ENCODE peak calls at places on chromosomes 1 and 21, in seven cellular contexts. O is H1, Q is K562, U is HCT116, Z is SK-N-SH, S is GM12878, X is HepG2. K is an unnamed sample.

GRCh38 chr1:167515893-167516321 is 2.4 kb downstream of the CD247 start:
- DNase-seq in O (no peak), Q (peak), U (no peak), Z (no peak), S (no peak), X (no peak), K (no peak)

GRCh38 chr1:217311766-217312165 is 319.1 kb downstream of the GPATCH2 start:
- DNase-seq in O (peak), Q (no peak), U (no peak), Z (peak), S (no peak), X (no peak), K (no peak)

GRCh38 chr1:201649776-201650607 is 111.1 kb downstream of the NAV1 start:
- DNase-seq in O (peak), Q (peak), U (peak), Z (peak), S (no peak), X (no peak), K (peak)

GRCh38 chr21:38915546-38915945 is 109.8 kb downstream of the ETS2 start:
- DNase-seq in O (no peak), Q (no peak), U (no peak), Z (no peak), S (no peak), X (no peak), K (no peak)

GRCh38 chr1:9680828-9681227 is 29.3 kb downstream of the PIK3CD start:
- DNase-seq in O (no peak), Q (no peak), U (no peak), Z (no peak), S (no peak), X (no peak), K (no peak)

GRCh38 chr21:14686466-14687276 is 140.6 kb upstream of the SAMSN1 start:
- DNase-seq in O (no peak), Q (no peak), U (no peak), Z (no peak), S (peak), X (no peak), K (no peak)

GRCh38 chr1:171868217-171868616 is 26.9 kb downstream of the DNM3 start:
- DNase-seq in O (no peak), Q (no peak), U (no peak), Z (no peak), S (no peak), X (no peak), K (no peak)

GRCh38 chr21:27885296-27885711 is 918.4 kb upstream of the ADAMTS5 start:
- DNase-seq in O (no peak), Q (no peak), U (no peak), Z (no peak), S (no peak), X (no peak), K (no peak)

GRCh38 chr21:28142692-28143091 is 850.0 kb downstream of the LTN1 start:
- DNase-seq in O (no peak), Q (no peak), U (no peak), Z (no peak), S (no peak), X (no peak), K (no peak)

GRCh38 chr1:53288247-53289049 is 39.4 kb downstream of the LRP8 start:
- DNase-seq in O (no peak), Q (no peak), U (no peak), Z (no peak), S (no peak), X (no peak), K (no peak)

GRCh38 chr1:50930965-50931737 is 28.9 kb downstream of the FAF1 start:
- DNase-seq in O (no peak), Q (no peak), U (no peak), Z (no peak), S (no peak), X (no peak), K (no peak)

GRCh38 chr1:81114191-81114590 is 686.5 kb upstream of the ADGRL2 start:
- DNase-seq in O (no peak), Q (no peak), U (no peak), Z (no peak), S (no peak), X (no peak), K (no peak)

GRCh38 chr1:44251486-44251885 is 38.2 kb downstream of the DMAP1 start:
- DNase-seq in O (no peak), Q (no peak), U (no peak), Z (no peak), S (no peak), X (no peak), K (no peak)

GRCh38 chr1:178330153-178330552 is 166.6 kb downstream of the CLEC20A start:
- DNase-seq in O (no peak), Q (no peak), U (no peak), Z (no peak), S (no peak), X (no peak), K (no peak)

GRCh38 chr1:100542264-100542663 is 4.3 kb downstream of the GPR88 start:
- DNase-seq in O (no peak), Q (no peak), U (no peak), Z (peak), S (no peak), X (no peak), K (no peak)

GRCh38 chr1:172742599-172743500 is 83.9 kb downstream of the FASLG start:
- DNase-seq in O (no peak), Q (peak), U (peak), Z (peak), S (no peak), X (peak), K (peak)

GRCh38 chr21:33207471-33208149 is 22.1 kb upstream of the IFNAR2 start:
- DNase-seq in O (no peak), Q (no peak), U (no peak), Z (no peak), S (no peak), X (no peak), K (no peak)

GRCh38 chr1:109640285-109640865 is 15.5 kb upstream of the GSTM4 start:
- DNase-seq in O (no peak), Q (peak), U (no peak), Z (peak), S (no peak), X (peak), K (no peak)

GRCh38 chr1:175009532-175009931 is 9.8 kb downstream of the CACYBP start:
- DNase-seq in O (no peak), Q (no peak), U (no peak), Z (no peak), S (no peak), X (no peak), K (no peak)

GRCh38 chr1:41399148-41399795 is 38.0 kb downstream of the FOXO6 start:
- DNase-seq in O (no peak), Q (no peak), U (no peak), Z (peak), S (no peak), X (no peak), K (no peak)

GRCh38 chr1:235918481-235918880 is 51.8 kb upstream of the LYST start:
- DNase-seq in O (no peak), Q (no peak), U (no peak), Z (no peak), S (no peak), X (no peak), K (no peak)

GRCh38 chr1:85494957-85495266 is 30.0 kb upstream of the DDAH1 start:
- DNase-seq in O (no peak), Q (no peak), U (peak), Z (no peak), S (no peak), X (peak), K (peak)

GRCh38 chr1:22111620-22112019 is 31.3 kb downstream of the WNT4 start:
- DNase-seq in O (no peak), Q (peak), U (no peak), Z (peak), S (no peak), X (no peak), K (no peak)

GRCh38 chr1:211738709-211739301 is 63.4 kb upstream of the NEK2 start:
- DNase-seq in O (no peak), Q (no peak), U (no peak), Z (no peak), S (no peak), X (no peak), K (no peak)

GRCh38 chr1:233315718-233316301 is 11.7 kb upstream of the MAP3K21 start:
- DNase-seq in O (no peak), Q (no peak), U (no peak), Z (no peak), S (no peak), X (no peak), K (no peak)

GRCh38 chr1:222654849-222655248 is 37.0 kb downstream of the MIA3 start:
- DNase-seq in O (no peak), Q (no peak), U (no peak), Z (no peak), S (peak), X (no peak), K (no peak)

GRCh38 chr1:3984586-3984985 is 84.5 kb upstream of the C1orf174 start:
- DNase-seq in O (no peak), Q (no peak), U (no peak), Z (no peak), S (no peak), X (no peak), K (no peak)

GRCh38 chr1:183879477-183879876 is 74.6 kb downstream of the RGL1 start:
- DNase-seq in O (no peak), Q (no peak), U (no peak), Z (no peak), S (no peak), X (no peak), K (no peak)

GRCh38 chr1:197838836-197839235 is 63.6 kb upstream of the DENND1B start:
- DNase-seq in O (no peak), Q (no peak), U (peak), Z (no peak), S (no peak), X (no peak), K (no peak)

GRCh38 chr1:87556326-87556725 is 227.6 kb downstream of the LMO4 start:
- DNase-seq in O (no peak), Q (no peak), U (no peak), Z (no peak), S (no peak), X (no peak), K (no peak)

GRCh38 chr1:178275083-178275482 is 181.2 kb downstream of the RASAL2 start:
- DNase-seq in O (no peak), Q (no peak), U (no peak), Z (no peak), S (no peak), X (no peak), K (no peak)

GRCh38 chr1:158999301-159000069 is 10.2 kb upstream of the IFI16 start:
- DNase-seq in O (peak), Q (no peak), U (no peak), Z (no peak), S (no peak), X (no peak), K (peak)

GRCh38 chr1:85330206-85330605 is 53.8 kb upstream of the BCL10 start:
- DNase-seq in O (no peak), Q (no peak), U (peak), Z (no peak), S (no peak), X (peak), K (no peak)

GRCh38 chr21:41596241-41596925 is 88.4 kb upstream of the TMPRSS2 start:
- DNase-seq in O (no peak), Q (no peak), U (no peak), Z (no peak), S (no peak), X (no peak), K (no peak)

GRCh38 chr1:17606826-17607440 is 67.4 kb downstream of the ARHGEF10L start:
- DNase-seq in O (peak), Q (peak), U (peak), Z (peak), S (no peak), X (peak), K (peak)

GRCh38 chr1:161954050-161954449 is 69.6 kb downstream of the OLFML2B start:
- DNase-seq in O (no peak), Q (no peak), U (no peak), Z (no peak), S (no peak), X (no peak), K (no peak)

DNA sequence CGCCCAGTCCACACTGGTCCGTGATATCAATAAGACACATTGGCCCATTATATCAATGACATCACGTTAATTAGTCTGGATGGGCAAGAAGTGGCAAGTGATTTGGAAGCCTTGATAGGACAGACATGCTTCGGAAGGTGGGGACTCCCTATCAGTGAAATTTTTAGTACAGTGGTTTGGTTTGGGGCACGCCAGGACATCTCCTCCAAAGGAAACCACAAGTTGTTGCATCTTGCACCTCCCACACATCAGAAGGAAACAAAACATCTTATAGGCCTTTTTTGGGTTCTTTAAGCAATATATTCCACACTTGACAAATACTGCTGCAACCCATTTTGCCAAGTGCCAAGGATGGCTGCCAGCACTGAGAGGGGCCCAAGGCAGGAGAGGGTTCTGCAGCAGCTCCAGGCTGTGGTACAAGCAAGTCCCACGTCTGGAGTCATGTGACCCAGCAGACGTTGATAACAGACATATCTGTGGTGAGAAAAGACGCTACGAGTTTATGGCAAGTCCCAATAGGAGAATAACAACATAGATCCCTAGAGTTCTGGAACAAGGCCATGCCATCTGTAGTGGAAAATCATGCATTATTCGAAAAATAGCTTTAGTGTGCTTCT is 95.3 kb upstream of the DISP3 start:
- DNase-seq in O (no peak), Q (no peak), U (no peak), Z (no peak), S (no peak), X (no peak), K (no peak)
- TF ChIP-seq JUND in O (no peak), Q (no peak), U (no peak), Z (no peak), S (no peak), X (no peak), K (no peak)

DNA sequence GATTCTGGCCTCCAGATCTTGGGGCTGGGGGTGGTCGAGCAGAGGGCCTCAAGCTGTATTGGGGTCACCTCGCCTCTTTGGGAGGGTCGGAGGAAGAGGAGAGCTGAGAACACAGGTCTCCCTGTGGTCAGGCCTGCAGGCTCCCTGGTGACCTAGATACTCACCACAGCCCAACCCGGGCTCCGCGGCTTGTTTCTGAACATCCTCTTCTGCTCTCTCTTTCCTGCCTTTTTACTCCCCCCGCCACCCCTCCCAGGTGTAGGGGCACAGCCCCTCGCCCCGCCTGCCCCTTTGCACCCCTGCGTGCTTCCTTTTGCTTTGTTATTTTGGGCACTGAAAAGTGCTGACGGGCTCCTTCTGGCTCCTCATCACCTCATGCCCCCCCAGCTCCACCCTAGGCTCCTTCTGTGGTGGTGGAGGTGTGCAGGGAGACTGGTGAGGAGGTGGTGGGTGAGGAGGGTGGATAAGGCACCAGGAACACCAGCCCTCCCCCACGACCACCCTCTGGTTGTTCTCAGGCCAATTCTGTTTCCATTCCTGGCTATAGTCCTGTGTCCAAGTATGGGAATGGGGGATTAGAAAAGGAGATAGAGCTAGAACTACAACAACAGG is 10.6 kb upstream of the LINGO4 start:
- DNase-seq in O (no peak), Q (no peak), U (no peak), Z (no peak), S (no peak), X (no peak), K (no peak)
- TF ChIP-seq JUND in O (no peak), Q (no peak), U (no peak), Z (no peak), S (no peak), X (no peak), K (no peak)

DNA sequence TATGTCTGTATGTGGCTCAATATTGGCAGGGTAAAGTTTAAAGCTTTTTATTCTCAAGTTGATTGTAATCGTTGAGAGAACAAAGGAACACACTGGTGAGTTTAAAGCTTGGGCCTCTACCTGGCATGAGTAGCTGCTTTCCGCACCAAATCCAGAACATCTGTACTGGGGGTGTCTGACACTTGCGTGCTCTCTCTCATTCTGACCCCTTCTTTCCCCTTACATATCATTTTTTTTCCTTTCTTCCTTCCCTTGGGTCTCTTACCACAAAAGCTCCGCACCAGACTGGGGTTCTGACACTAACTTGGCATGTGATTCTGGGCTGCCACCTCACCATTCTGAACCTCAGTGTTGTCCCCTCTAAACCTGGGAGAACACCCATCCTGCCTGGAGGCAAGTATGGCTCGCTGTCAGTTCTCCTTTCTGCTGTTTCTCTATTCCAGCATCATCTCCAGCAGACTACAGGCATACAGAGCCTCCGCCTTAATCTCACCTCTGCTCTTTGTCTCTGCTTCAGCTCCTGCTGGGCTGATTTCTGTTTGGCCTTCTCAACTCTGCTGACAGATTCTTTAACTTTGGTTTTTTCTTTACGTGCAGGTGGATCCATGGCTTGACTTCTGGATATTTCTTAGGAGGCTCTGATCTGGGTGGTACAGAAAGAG is 853 bp upstream of the ERMAP start:
- DNase-seq in O (no peak), Q (no peak), U (no peak), Z (no peak), S (no peak), X (no peak), K (peak)
- TF ChIP-seq JUND in O (no peak), Q (no peak), U (no peak), Z (no peak), S (no peak), X (no peak), K (no peak)

GRCh38 chr1:93578911-93579825 is 102.5 kb downstream of the BCAR3 start:
- DNase-seq in O (no peak), Q (no peak), U (no peak), Z (peak), S (no peak), X (no peak), K (no peak)

GRCh38 chr1:93584238-93585003 is 97.2 kb downstream of the BCAR3 start:
- DNase-seq in O (no peak), Q (no peak), U (no peak), Z (no peak), S (no peak), X (no peak), K (no peak)

GRCh38 chr1:93579891-93580290 is 101.7 kb downstream of the BCAR3 start:
- DNase-seq in O (no peak), Q (no peak), U (no peak), Z (no peak), S (no peak), X (peak), K (no peak)

GRCh38 chr1:93585059-93585966 is 96.3 kb downstream of the BCAR3 start:
- DNase-seq in O (no peak), Q (no peak), U (no peak), Z (no peak), S (no peak), X (peak), K (no peak)

GRCh38 chr1:93581917-93582850 is 99.5 kb downstream of the BCAR3 start:
- DNase-seq in O (no peak), Q (no peak), U (no peak), Z (no peak), S (no peak), X (no peak), K (no peak)
- TF ChIP-seq JUND in O (no peak), Q (no peak), U (no peak), Z (no peak), S (no peak), X (no peak), K (no peak)

DNA sequence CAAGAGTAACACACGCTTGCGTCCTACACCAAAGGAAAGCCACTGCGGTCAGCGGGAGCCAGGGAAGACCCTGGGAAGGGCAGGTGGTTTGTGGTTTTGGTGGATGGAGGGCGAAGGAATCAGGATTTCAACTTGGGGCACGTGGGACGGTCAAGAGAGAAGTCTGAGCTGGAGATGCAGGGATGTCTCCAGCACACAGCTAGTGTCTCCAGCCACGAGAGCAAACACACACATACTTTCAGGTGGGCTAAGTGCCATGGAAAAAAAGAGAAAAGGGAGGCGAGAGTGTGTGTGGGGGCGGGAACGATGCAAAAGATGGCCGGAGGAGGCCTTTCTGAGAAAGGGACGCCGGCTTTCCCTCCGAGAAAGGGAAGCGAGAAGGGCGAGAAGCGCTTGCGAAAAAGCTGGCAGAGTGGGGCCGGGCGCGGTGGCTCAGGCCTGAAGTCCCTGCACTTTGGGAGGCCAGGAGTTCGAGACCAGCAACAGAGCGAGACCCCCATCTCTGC is 1.4 kb upstream of the SRRM1 start:
- DNase-seq in O (no peak), Q (peak), U (no peak), Z (peak), S (no peak), X (no peak), K (no peak)
- TF ChIP-seq JUND in O (no peak), Q (no peak), U (no peak), Z (no peak), S (no peak), X (no peak), K (no peak)

GRCh38 chr1:6730473-6730872 is 28.9 kb upstream of the DNAJC11 start:
- DNase-seq in O (no peak), Q (no peak), U (no peak), Z (no peak), S (no peak), X (no peak), K (no peak)

GRCh38 chr1:6724517-6725141 is 23.0 kb upstream of the DNAJC11 start:
- DNase-seq in O (no peak), Q (no peak), U (no peak), Z (no peak), S (no peak), X (peak), K (no peak)

GRCh38 chr1:6726253-6726652 is 24.6 kb upstream of the DNAJC11 start:
- DNase-seq in O (no peak), Q (no peak), U (no peak), Z (no peak), S (no peak), X (no peak), K (no peak)

GRCh38 chr1:6730889-6731288 is 29.3 kb upstream of the DNAJC11 start:
- DNase-seq in O (no peak), Q (no peak), U (no peak), Z (no peak), S (no peak), X (no peak), K (no peak)

GRCh38 chr1:6727535-6727934 is 25.9 kb upstream of the DNAJC11 start:
- DNase-seq in O (peak), Q (peak), U (peak), Z (peak), S (peak), X (peak), K (no peak)
- TF ChIP-seq JUND in O (no peak), Q (no peak), U (no peak), Z (no peak), S (no peak), X (no peak), K (no peak)

K was measured in T47D.